ENCODE peak calls at places on chromosomes 2 and 18, in eight cellular contexts. G is HCT116, K is adrenal gland, T is fibroblast of lung, M is lower lobe of right lung, L is hepatocyte, O is spleen, B is neural progenitor cell. Y is an unnamed sample.

GRCh38 chr18:9160014-9160413 is 23.4 kb downstream of the ANKRD12 start:
- DNase-seq in G (no peak), K (no peak), T (no peak), M (no peak), L (no peak), O (no peak), B (no peak), Y (no peak)

GRCh38 chr2:207221731-207222130 is 56.0 kb upstream of the KLF7 start:
- DNase-seq in G (no peak), K (no peak), T (no peak), M (no peak), L (no peak), O (no peak), B (no peak), Y (no peak)

GRCh38 chr2:170462433-170463205 is 252.5 kb upstream of the SP5 start:
- DNase-seq in G (no peak), K (no peak), T (no peak), M (no peak), L (peak), O (no peak), B (no peak), Y (no peak)

GRCh38 chr2:47360283-47360682 is 42.7 kb upstream of the MSH2 start:
- DNase-seq in G (no peak), K (no peak), T (no peak), M (no peak), L (peak), O (no peak), B (no peak), Y (peak)

GRCh38 chr2:73292906-73293533 is 328 bp downstream of the EGR4 start:
- DNase-seq in G (no peak), K (no peak), T (no peak), M (no peak), L (no peak), O (peak), B (peak), Y (no peak)

GRCh38 chr18:55142413-55142812 is 183.2 kb upstream of the CCDC68 start:
- DNase-seq in G (no peak), K (no peak), T (no peak), M (no peak), L (no peak), O (no peak), B (no peak), Y (no peak)

GRCh38 chr2:197828464-197829135 is 24.2 kb downstream of the PLCL1 start:
- DNase-seq in G (no peak), K (no peak), T (peak), M (no peak), L (no peak), O (no peak), B (no peak), Y (no peak)

GRCh38 chr2:211401328-211401727 is 844.9 kb downstream of the CPS1 start:
- DNase-seq in G (no peak), K (no peak), T (no peak), M (no peak), L (no peak), O (no peak), B (no peak), Y (no peak)

GRCh38 chr2:66872926-66873714 is 438.2 kb downstream of the MEIS1 start:
- DNase-seq in G (no peak), K (no peak), T (no peak), M (no peak), L (no peak), O (no peak), B (no peak), Y (no peak)

GRCh38 chr2:229412686-229413085 is 141.6 kb upstream of the PID1 start:
- DNase-seq in G (no peak), K (no peak), T (no peak), M (no peak), L (no peak), O (no peak), B (no peak), Y (no peak)

GRCh38 chr18:5527603-5528002 is 16.2 kb downstream of the EPB41L3 start:
- DNase-seq in G (no peak), K (peak), T (peak), M (no peak), L (peak), O (no peak), B (no peak), Y (no peak)

GRCh38 chr2:75595541-75596395 is 35.0 kb upstream of the EVA1A start:
- DNase-seq in G (no peak), K (no peak), T (peak), M (no peak), L (no peak), O (no peak), B (no peak), Y (no peak)

GRCh38 chr2:198337368-198337767 is 533.0 kb downstream of the PLCL1 start:
- DNase-seq in G (no peak), K (no peak), T (no peak), M (no peak), L (no peak), O (no peak), B (peak), Y (no peak)

GRCh38 chr18:11392974-11393373 is 216.4 kb upstream of the SLC35G4 start:
- DNase-seq in G (no peak), K (no peak), T (no peak), M (no peak), L (no peak), O (no peak), B (no peak), Y (no peak)

GRCh38 chr18:45666520-45666919 is 51.2 kb downstream of the SLC14A2 start:
- DNase-seq in G (no peak), K (peak), T (no peak), M (no peak), L (no peak), O (no peak), B (no peak), Y (no peak)

GRCh38 chr2:191869178-191869577 is 22.3 kb upstream of the CAVIN2 start:
- DNase-seq in G (peak), K (no peak), T (peak), M (no peak), L (peak), O (no peak), B (peak), Y (peak)

GRCh38 chr18:59142274-59142673 is 2.6 kb downstream of the SEC11C start:
- DNase-seq in G (no peak), K (no peak), T (no peak), M (no peak), L (no peak), O (no peak), B (no peak), Y (no peak)

GRCh38 chr2:65574911-65575444 is 142.6 kb upstream of the SPRED2 start:
- DNase-seq in G (no peak), K (no peak), T (no peak), M (no peak), L (no peak), O (peak), B (no peak), Y (no peak)

GRCh38 chr2:676647-677055 is 555 bp downstream of the TMEM18 start:
- DNase-seq in G (peak), K (peak), T (peak), M (peak), L (peak), O (peak), B (peak), Y (peak)

GRCh38 chr2:675051-675450 is 2.2 kb downstream of the TMEM18 start:
- DNase-seq in G (no peak), K (no peak), T (no peak), M (no peak), L (no peak), O (no peak), B (no peak), Y (no peak)

GRCh38 chr2:675460-675859 is 1.7 kb downstream of the TMEM18 start:
- DNase-seq in G (no peak), K (peak), T (no peak), M (no peak), L (no peak), O (peak), B (no peak), Y (no peak)

GRCh38 chr2:677056-677949 is at the start of gene TMEM18:
- DNase-seq in G (peak), K (peak), T (peak), M (peak), L (peak), O (peak), B (peak), Y (peak)

GRCh38 chr2:675982-676646 is 1.1 kb downstream of the TMEM18 start:
- DNase-seq in G (no peak), K (peak), T (peak), M (no peak), L (peak), O (no peak), B (peak), Y (peak)
- H3K4me3 ChIP-seq in G (peak), K (no peak), T (peak), M (peak), L (peak), O (peak), B (peak), Y (peak)

DNA sequence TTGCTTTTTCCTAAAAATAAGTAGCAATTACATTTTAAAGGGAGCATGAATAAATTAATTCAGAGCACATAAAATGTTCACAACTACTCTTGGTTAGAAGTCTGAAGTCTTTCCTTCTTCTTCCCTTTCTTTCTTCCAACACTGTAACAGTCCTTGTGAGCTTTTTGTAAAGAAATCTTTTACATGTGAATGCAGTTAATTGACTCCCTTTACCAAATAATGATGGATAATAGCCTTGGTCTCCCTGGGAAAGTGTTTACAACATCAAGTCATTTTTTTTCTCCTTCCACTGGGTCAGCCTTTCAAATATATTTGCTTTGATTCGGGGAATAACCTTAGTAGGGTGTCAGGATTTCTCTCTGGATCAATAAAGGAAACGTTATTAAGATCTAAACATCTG is 39.1 kb downstream of the CALCRL start:
- DNase-seq in G (no peak), K (no peak), T (no peak), M (no peak), L (no peak), O (no peak), B (no peak), Y (no peak)
- H3K27ac ChIP-seq in G (no peak), K (no peak), T (no peak), M (no peak), L (no peak), O (no peak), B (peak), Y (no peak)

DNA sequence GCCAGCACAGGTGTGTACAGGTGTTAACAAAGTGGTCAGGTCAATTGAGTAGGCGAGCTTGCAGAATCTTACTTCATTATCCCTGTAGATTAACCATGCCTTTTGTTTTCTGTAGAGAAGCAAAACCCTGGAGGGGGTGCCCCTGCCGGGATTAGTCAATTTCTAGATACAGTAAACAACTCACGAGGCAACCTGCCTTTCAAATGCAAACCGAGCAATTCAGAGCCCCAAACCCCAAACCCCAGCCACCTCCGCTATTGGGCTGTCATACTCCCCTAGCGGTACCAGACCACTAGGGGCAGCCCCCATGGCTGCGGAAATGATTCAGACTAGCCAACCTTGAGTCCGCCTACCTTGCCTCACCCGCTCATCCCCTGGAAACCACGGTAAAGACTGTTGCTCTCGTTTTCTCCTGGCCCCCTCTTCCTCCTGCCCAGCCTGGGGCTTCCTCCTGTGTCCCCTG is 61.4 kb upstream of the KIF5C start:
- DNase-seq in G (no peak), K (peak), T (no peak), M (no peak), L (no peak), O (peak), B (peak), Y (peak)
- TF ChIP-seq CTCF in G (no peak), K (no peak), T (no peak), M (peak), L (no peak), O (no peak), B (peak), Y (no peak)

DNA sequence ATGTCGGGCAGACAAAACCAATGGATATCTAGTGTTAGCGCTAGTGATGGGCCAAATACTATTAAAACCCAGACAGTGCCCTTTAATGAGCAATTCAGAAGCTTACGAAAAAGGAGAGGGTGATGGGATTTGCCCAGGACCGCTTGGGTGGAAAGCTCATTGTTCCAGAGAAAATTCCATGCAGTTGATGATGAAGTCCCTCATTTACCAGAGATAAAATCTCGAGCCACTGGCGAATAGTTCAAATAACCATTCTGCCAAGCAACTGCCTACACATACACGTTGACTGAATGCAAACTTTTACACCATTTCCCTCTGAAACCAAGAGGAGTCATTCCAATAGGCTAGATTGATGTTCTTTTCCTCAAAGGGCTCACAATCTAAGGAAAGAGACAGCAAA is 73.6 kb upstream of the ARL4C start:
- DNase-seq in G (no peak), K (no peak), T (no peak), M (no peak), L (no peak), O (no peak), B (no peak), Y (no peak)
- H3K4me3 ChIP-seq in G (no peak), K (no peak), T (no peak), M (no peak), L (no peak), O (no peak), B (no peak), Y (no peak)

GRCh38 chr18:76822510-76823165 is at the start of gene ZNF236:
- DNase-seq in G (no peak), K (peak), T (peak), M (peak), L (peak), O (peak), B (peak), Y (peak)

GRCh38 chr18:76824136-76824676 is 1.8 kb downstream of the ZNF236 start:
- DNase-seq in G (no peak), K (no peak), T (no peak), M (no peak), L (no peak), O (no peak), B (no peak), Y (no peak)

GRCh38 chr18:76821875-76822509 is 365 bp upstream of the ZNF236 start:
- DNase-seq in G (no peak), K (peak), T (peak), M (peak), L (peak), O (peak), B (peak), Y (peak)

GRCh38 chr18:76823574-76823973 is 1.2 kb downstream of the ZNF236 start:
- DNase-seq in G (no peak), K (no peak), T (peak), M (peak), L (peak), O (peak), B (peak), Y (peak)

DNA sequence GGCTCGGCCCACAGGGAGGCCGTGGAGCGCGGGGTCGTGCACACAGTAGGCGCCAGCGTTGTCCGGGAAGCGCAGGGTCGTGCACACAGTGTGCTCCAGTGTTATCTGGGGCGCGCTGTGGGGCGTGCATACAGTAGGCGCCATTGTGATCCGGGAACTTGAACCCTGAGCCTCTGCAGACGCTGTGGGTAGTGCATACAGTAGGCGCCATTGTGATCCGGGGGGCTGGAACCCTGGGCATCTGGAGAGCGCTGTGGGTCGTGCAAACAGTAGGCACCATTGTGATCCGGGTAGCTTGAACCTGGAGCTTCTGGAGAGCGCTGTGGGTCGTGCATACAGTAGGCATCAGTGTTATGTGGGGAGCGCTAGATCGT is 796 bp downstream of the ZNF236 start:
- DNase-seq in G (no peak), K (no peak), T (no peak), M (peak), L (no peak), O (peak), B (no peak), Y (peak)
- H3K27ac ChIP-seq in G (peak), K (peak), T (peak), M (peak), L (peak), O (peak), B (peak), Y (peak)

DNA sequence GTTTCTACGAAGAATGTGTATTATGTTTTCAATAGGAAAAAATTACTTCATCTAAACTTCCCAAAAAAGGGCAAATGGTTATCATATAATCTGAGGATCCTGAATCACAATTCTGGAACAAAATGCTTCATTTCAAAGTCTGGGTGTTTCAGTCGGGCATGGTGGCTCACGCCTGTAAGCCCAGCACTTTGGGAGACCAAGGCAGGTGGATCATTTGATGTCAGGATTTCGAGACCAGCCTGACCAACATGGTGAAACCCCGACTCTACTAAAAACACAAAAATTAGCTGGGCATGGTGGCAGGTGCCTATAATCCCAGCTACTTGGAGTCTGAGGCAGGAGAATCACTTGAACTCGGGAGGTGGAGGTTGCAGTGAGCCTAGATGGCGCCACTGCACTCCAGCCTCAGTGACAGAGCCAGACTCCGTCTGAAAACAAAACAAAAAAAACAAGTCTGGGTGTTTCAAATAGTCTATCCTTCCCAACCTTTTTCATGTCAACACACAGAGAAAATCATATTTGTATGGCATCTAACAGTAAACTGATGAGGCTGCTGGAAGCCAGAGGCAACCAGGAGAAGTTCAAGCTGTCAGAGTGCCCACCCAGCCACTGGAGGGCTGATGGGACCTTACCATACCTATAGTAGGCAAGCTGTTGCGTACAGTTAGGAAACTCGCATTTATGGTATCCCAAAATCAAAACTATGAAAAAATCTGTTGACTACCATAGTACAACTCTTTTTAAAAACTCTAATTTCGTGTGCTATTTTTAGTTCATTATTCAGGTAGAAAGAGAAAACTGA is 14.6 kb downstream of the NBAS start:
- DNase-seq in G (no peak), K (no peak), T (no peak), M (no peak), L (no peak), O (no peak), B (no peak), Y (no peak)
- TF ChIP-seq CTCF in G (peak), K (no peak), T (no peak), M (peak), L (peak), O (no peak), B (peak), Y (no peak)

DNA sequence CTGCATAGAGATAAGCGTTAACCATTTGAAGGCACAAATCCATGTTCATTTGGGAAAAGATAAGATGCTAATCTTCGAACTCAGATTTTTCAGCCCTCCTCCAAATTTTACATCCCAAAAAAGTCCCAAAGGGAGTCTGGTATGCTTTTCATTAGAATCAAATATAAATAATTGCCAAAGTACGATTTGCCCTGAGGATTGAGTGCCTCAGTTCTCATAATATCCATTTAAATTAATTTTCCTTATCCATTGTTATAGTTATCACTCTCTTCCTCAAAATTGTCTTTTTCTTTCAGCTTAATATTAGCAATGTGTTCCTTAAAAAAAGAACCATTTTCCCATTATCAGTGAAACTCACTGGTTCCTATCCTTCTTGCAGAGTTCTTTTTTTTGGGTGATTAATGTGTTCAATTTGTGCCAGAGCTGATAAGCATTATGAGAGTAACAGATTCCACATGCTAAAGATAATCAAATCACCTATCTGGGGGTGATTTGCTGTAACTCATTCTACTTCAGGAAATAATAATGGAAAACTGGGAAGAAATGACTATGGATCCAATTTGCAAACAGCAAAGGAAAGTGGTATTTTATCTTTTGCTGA is 686 bp downstream of the HNMT start:
- DNase-seq in G (no peak), K (no peak), T (no peak), M (no peak), L (no peak), O (no peak), B (no peak), Y (no peak)
- H3K4me3 ChIP-seq in G (no peak), K (no peak), T (peak), M (peak), L (peak), O (peak), B (peak), Y (peak)

GRCh38 chr2:19990416-19990728 is 467 bp upstream of the WDR35 start:
- DNase-seq in G (no peak), K (no peak), T (peak), M (no peak), L (no peak), O (no peak), B (no peak), Y (no peak)

GRCh38 chr2:19988600-19988999 is 1.3 kb downstream of the WDR35 start:
- DNase-seq in G (no peak), K (no peak), T (no peak), M (no peak), L (no peak), O (no peak), B (no peak), Y (no peak)

GRCh38 chr2:19989681-19990415 is at the start of gene WDR35:
- DNase-seq in G (peak), K (peak), T (peak), M (peak), L (peak), O (peak), B (peak), Y (peak)

GRCh38 chr2:19987936-19988335 is 2.0 kb downstream of the WDR35 start:
- DNase-seq in G (no peak), K (no peak), T (no peak), M (no peak), L (no peak), O (no peak), B (no peak), Y (no peak)

DNA sequence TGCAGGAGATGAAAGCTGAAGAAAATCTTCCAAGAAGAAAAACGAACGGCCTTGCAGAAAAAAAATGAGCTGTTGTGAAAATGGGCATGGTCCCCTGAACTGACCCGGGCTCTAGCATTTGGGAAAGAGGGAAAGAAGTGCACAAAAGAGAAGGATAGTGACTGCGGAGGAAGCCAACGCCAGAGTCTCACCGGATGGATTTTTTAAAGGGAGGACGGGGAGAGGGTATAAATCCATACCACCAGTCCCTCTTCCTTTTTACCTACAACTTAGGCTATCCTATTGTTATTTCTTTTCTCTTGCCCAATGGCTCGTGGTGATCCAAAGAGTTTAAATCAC is 594 bp downstream of the WDR35 start:
- DNase-seq in G (no peak), K (no peak), T (no peak), M (no peak), L (no peak), O (no peak), B (no peak), Y (no peak)
- H3K27ac ChIP-seq in G (peak), K (peak), T (peak), M (peak), L (peak), O (no peak), B (no peak), Y (no peak)